ENCODE peak calls at places on chromosome 20, in seven cellular contexts. T, Q, R, F, G, C and L are unnamed samples.
A peak's percentile ranks its signal among the peaks of the same experiment; 100 is the strongest.

GRCh38 chr20:46400828-46401477 is 5.5 kb downstream of the ELMO2 start:
- DNase-seq in T (no peak), Q (peak; percentile 12), R (no peak), F (no peak), G (no peak), C (no peak), L (peak; percentile 25)

GRCh38 chr20:45345104-45345936 is 2.9 kb downstream of the SDC4 start:
- DNase-seq in T (peak; percentile 65), Q (no peak), R (no peak), F (no peak), G (no peak), C (no peak), L (peak; percentile 74)

GRCh38 chr20:55446301-55446700 is 559.0 kb downstream of the CBLN4 start:
- DNase-seq in T (no peak), Q (no peak), R (no peak), F (no peak), G (no peak), C (no peak), L (peak; percentile 56)

GRCh38 chr20:1437222-1437904 is 29.3 kb downstream of the NSFL1C start:
- DNase-seq in T (peak; percentile 73), Q (peak; percentile 81), R (peak; percentile 78), F (peak; percentile 79), G (peak; percentile 55), C (no peak), L (peak; percentile 72)

GRCh38 chr20:5150226-5151076 is 23.6 kb downstream of the CDS2 start:
- DNase-seq in T (no peak), Q (peak; percentile 55), R (no peak), F (no peak), G (peak; percentile 37), C (peak; percentile 60), L (no peak)

GRCh38 chr20:3781153-3781910 is at the start of gene SPEF1:
- DNase-seq in T (peak; percentile 91), Q (peak; percentile 90), R (peak; percentile 73), F (peak; percentile 95), G (peak; percentile 90), C (no peak), L (peak; percentile 92)

GRCh38 chr20:47962286-47962685 is 177.0 kb upstream of the SULF2 start:
- DNase-seq in T (no peak), Q (no peak), R (no peak), F (no peak), G (no peak), C (no peak), L (no peak)

GRCh38 chr20:57617079-57617795 is 3.0 kb downstream of the ZBP1 start:
- DNase-seq in T (peak; percentile 60), Q (no peak), R (no peak), F (no peak), G (no peak), C (no peak), L (no peak)

GRCh38 chr20:47238780-47239769 is 117.4 kb downstream of the ZMYND8 start:
- DNase-seq in T (no peak), Q (no peak), R (no peak), F (peak; percentile 32), G (no peak), C (no peak), L (no peak)

GRCh38 chr20:46348972-46349741 is 40.9 kb upstream of the CDH22 start:
- DNase-seq in T (peak; percentile 75), Q (peak; percentile 38), R (peak; percentile 82), F (peak; percentile 80), G (peak; percentile 32), C (no peak), L (peak; percentile 20)

GRCh38 chr20:2006452-2007381 is 12.9 kb upstream of the PDYN start:
- DNase-seq in T (no peak), Q (peak; percentile 23), R (peak; percentile 51), F (peak; percentile 58), G (peak; percentile 16), C (no peak), L (peak; percentile 20)

GRCh38 chr20:23084282-23084844 is 1.8 kb downstream of the CD93 start:
- DNase-seq in T (no peak), Q (no peak), R (no peak), F (no peak), G (no peak), C (no peak), L (no peak)

GRCh38 chr20:53247460-53248103 is 275.4 kb downstream of the TSHZ2 start:
- DNase-seq in T (no peak), Q (no peak), R (no peak), F (no peak), G (no peak), C (no peak), L (no peak)

GRCh38 chr20:6765469-6766058 is 1.9 kb upstream of the BMP2 start:
- DNase-seq in T (no peak), Q (peak; percentile 84), R (no peak), F (no peak), G (peak; percentile 27), C (peak; percentile 56), L (peak; percentile 65)

GRCh38 chr20:62587757-62588402 is 54.4 kb upstream of the SLCO4A1 start:
- DNase-seq in T (no peak), Q (no peak), R (peak; percentile 80), F (no peak), G (no peak), C (no peak), L (peak; percentile 17)

GRCh38 chr20:44030394-44030793 is 115.7 kb downstream of the TOX2 start:
- DNase-seq in T (no peak), Q (no peak), R (no peak), F (no peak), G (no peak), C (no peak), L (no peak)

GRCh38 chr20:44029848-44030230 is 115.2 kb downstream of the TOX2 start:
- DNase-seq in T (no peak), Q (no peak), R (no peak), F (no peak), G (no peak), C (no peak), L (no peak)

GRCh38 chr20:44028341-44028715 is 113.7 kb downstream of the TOX2 start:
- DNase-seq in T (no peak), Q (no peak), R (no peak), F (no peak), G (no peak), C (no peak), L (no peak)

GRCh38 chr20:44027686-44028340 is 113.2 kb downstream of the TOX2 start:
- DNase-seq in T (no peak), Q (no peak), R (no peak), F (no peak), G (no peak), C (no peak), L (no peak)

DNA sequence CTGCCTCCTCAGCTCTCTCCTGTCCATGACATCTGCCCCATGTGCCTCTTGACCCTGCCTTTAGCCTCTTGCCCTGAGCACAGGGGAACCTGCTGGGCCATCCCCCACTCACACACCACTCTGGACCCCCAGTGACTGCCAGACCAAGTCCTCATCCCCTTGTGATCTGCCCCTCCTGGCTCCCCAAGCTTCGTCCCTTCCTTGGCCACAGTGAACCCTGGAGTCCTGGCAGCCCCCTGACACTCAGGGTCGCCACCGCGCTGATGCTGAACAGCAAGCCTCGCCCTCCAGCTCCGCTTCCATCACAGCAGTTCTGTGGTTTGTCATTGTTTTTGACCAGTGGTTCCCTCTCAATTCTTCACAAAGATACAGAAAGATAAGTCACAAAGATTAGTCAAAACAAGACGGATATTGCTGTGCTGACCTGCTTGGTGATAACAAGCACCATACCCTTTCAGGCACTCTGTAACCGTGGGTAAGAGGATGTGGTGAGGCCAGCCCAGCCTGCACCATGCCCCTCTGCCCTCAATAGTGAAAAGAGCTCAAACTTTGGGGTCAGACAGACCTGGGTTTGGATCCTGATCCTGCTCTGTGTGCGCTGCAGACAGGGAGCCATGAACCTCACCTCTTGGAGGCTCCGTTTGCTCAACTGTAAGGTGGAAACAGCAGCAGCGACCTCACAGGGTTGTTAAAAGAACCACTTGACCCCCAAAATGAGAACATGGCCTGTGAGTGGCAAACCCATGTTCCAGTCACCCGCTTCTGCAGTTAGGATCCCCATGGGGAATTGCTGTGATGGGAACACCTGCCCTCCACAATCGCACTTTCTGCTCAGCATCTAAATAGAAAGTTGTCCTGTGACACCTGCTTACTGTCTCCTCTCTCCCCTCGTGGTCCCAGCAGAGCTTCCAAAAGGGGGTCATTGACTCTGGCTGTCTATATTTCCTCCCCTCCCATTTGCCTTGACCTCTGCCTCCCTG is 114.5 kb downstream of the TOX2 start:
- DNase-seq in T (no peak), Q (no peak), R (no peak), F (no peak), G (no peak), C (no peak), L (no peak)
- TF ChIP-seq CTCF in T (no peak), Q (no peak), R (no peak), F (no peak), G (no peak), C (no peak), L (no peak)

GRCh38 chr20:63860325-63861051 is 810 bp upstream of the ABHD16B start:
- DNase-seq in T (no peak), Q (no peak), R (no peak), F (no peak), G (no peak), C (no peak), L (no peak)

GRCh38 chr20:63857751-63858392 is 3.4 kb upstream of the ABHD16B start:
- DNase-seq in T (no peak), Q (peak; percentile 35), R (peak; percentile 50), F (no peak), G (no peak), C (no peak), L (no peak)

GRCh38 chr20:63859166-63859699 is 2.1 kb upstream of the ABHD16B start:
- DNase-seq in T (no peak), Q (no peak), R (no peak), F (no peak), G (no peak), C (no peak), L (no peak)

GRCh38 chr20:63856111-63856511 is 5.2 kb upstream of the ABHD16B start:
- DNase-seq in T (no peak), Q (no peak), R (peak; percentile 48), F (peak; percentile 65), G (no peak), C (no peak), L (no peak)

GRCh38 chr20:63858393-63859165 is 2.7 kb upstream of the ABHD16B start:
- DNase-seq in T (no peak), Q (peak; percentile 80), R (peak; percentile 67), F (peak; percentile 66), G (peak; percentile 45), C (no peak), L (no peak)
- TF ChIP-seq CTCF in T (no peak), Q (peak; percentile 55), R (no peak), F (peak; percentile 55), G (peak; percentile 74), C (peak; percentile 38), L (peak; percentile 23)

DNA sequence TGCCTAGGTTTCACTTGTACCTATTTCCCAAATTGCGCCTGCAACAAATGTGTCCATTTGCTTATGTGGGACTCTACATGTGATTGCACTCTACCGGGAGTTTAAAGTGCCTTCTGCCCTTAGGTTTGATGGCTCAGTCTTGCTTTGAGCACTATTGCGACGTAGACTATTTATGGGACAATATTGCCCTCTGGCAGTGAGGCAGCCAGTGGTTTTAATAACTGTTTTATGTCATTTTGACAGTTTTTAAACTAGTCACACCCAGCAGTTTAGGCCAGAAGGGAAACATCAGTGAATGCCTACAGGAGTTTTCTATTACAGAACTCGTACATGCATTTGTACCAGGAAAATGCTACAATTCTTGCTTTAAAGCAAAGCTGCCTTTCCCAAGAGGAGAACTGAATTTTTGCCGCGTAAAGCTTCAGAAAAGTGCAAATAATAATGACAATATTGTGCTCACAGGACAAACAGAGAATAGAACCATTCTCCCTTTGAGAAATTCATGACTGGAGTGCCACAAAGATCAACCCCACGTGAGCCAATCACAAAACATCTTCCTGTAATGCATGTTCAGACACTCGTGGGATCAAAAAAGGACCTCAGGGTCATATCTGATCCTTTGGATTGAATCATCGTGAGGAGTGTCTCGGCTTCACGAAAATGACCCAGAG is 813.6 kb downstream of the KIF16B start:
- DNase-seq in T (no peak), Q (no peak), R (no peak), F (no peak), G (no peak), C (no peak), L (no peak)
- TF ChIP-seq CTCF in T (peak; percentile 33), Q (no peak), R (no peak), F (no peak), G (peak; percentile 31), C (no peak), L (no peak)

GRCh38 chr20:36885355-36885754 is 9.4 kb downstream of the TLDC2 start:
- DNase-seq in T (no peak), Q (no peak), R (no peak), F (no peak), G (no peak), C (no peak), L (no peak)
- TF ChIP-seq CTCF in T (no peak), Q (no peak), R (peak; percentile 35), F (no peak), G (peak; percentile 7), C (peak; percentile 15), L (no peak)